ENCODE peak calls at places on chromosomes 3 and 15, in seven cellular contexts. E is lower leg skin, F is heart right ventricle, O is PC-3, A is left lung, N is astrocyte of the spinal cord, I is colonic mucosa. Q is an unnamed sample.

GRCh38 chr15:85973584-85974347 is 105.9 kb upstream of the AGBL1 start:
- DNase-seq in A (no peak), E (no peak), N (no peak), I (no peak), F (no peak), O (no peak), Q (no peak)

GRCh38 chr3:77051927-77052542 is 12.1 kb downstream of the ROBO2 start:
- DNase-seq in F (no peak), I (no peak), A (no peak), E (no peak), N (no peak), O (no peak), Q (no peak)

GRCh38 chr3:72086051-72086711 is 301.2 kb upstream of the PROK2 start:
- DNase-seq in N (no peak), A (no peak), E (no peak), I (no peak), O (no peak), F (no peak), Q (no peak)

GRCh38 chr3:16179771-16180736 is 5.6 kb downstream of the GALNT15 start:
- DNase-seq in F (no peak), A (no peak), N (peak), E (peak), I (no peak), O (peak), Q (no peak)

GRCh38 chr3:179745109-179745508 is 92.3 kb downstream of the USP13 start:
- DNase-seq in O (no peak), F (no peak), E (no peak), A (no peak), I (no peak), N (no peak), Q (no peak)

GRCh38 chr15:40486066-40486770 is 15.4 kb downstream of the CHST14 start:
- DNase-seq in I (no peak), N (no peak), E (no peak), F (no peak), O (no peak), A (no peak), Q (no peak)

GRCh38 chr3:14223595-14223994 is 45.0 kb downstream of the LSM3 start:
- DNase-seq in O (peak), F (no peak), A (no peak), E (peak), I (peak), N (no peak), Q (no peak)

GRCh38 chr3:129503387-129504010 is 24.9 kb upstream of the RHO start:
- DNase-seq in E (no peak), F (no peak), A (no peak), N (no peak), O (peak), I (no peak), Q (peak)

GRCh38 chr3:133955892-133956291 is 60.2 kb upstream of the RAB6B start:
- DNase-seq in A (no peak), N (no peak), O (no peak), F (no peak), I (no peak), E (no peak), Q (no peak)

GRCh38 chr3:161744366-161744765 is 247.8 kb downstream of the OTOL1 start:
- DNase-seq in N (no peak), A (no peak), F (no peak), E (no peak), I (no peak), O (no peak), Q (no peak)

GRCh38 chr15:77402740-77403379 is 17.0 kb downstream of the PEAK1 start:
- DNase-seq in N (peak), E (no peak), O (no peak), F (no peak), I (no peak), A (no peak), Q (no peak)

GRCh38 chr3:161372321-161373260 is 1.3 kb upstream of the SPTSSB start:
- DNase-seq in N (peak), E (peak), O (peak), I (peak), A (no peak), F (peak), Q (peak)

GRCh38 chr15:96388673-96389072 is 58.2 kb downstream of the NR2F2 start:
- DNase-seq in A (no peak), I (no peak), N (no peak), F (no peak), O (no peak), E (no peak), Q (no peak)

GRCh38 chr3:40099875-40100274 is 209.6 kb upstream of the EIF1B start:
- DNase-seq in N (no peak), I (no peak), F (no peak), E (no peak), O (no peak), A (no peak), Q (no peak)

GRCh38 chr3:10867384-10867783 is 51.4 kb downstream of the SLC6A11 start:
- DNase-seq in O (no peak), E (no peak), N (peak), I (no peak), A (no peak), F (no peak), Q (no peak)

GRCh38 chr3:142896996-142897395 is 8.1 kb upstream of the PCOLCE2 start:
- DNase-seq in E (no peak), N (no peak), I (no peak), F (no peak), O (peak), A (no peak), Q (no peak)

GRCh38 chr15:55694652-55695150 is 48.3 kb downstream of the PRTG start:
- DNase-seq in I (peak), F (no peak), E (no peak), N (peak), O (peak), A (no peak), Q (no peak)

GRCh38 chr15:51076898-51077564 is 17.7 kb downstream of the TNFAIP8L3 start:
- DNase-seq in I (peak), E (peak), O (no peak), A (peak), N (peak), F (peak), Q (peak)

GRCh38 chr15:50890751-50891150 is 17.7 kb upstream of the AP4E1 start:
- DNase-seq in A (no peak), F (no peak), I (no peak), E (no peak), O (peak), N (no peak), Q (no peak)

GRCh38 chr3:111936967-111937366 is 41.9 kb upstream of the ABHD10 start:
- DNase-seq in A (no peak), O (peak), E (no peak), I (no peak), F (no peak), N (peak), Q (no peak)

GRCh38 chr3:3259181-3259580 is 79.7 kb upstream of the CRBN start:
- DNase-seq in N (no peak), I (no peak), O (no peak), F (no peak), A (no peak), E (no peak), Q (no peak)

GRCh38 chr3:70951937-70952492 is 631.5 kb downstream of the FOXP1 start:
- DNase-seq in N (no peak), F (no peak), E (no peak), I (no peak), A (no peak), O (no peak), Q (no peak)

GRCh38 chr3:155308831-155309230 is 15.3 kb upstream of the STRIT1 start:
- DNase-seq in N (peak), F (no peak), O (peak), E (no peak), A (no peak), I (no peak), Q (no peak)

GRCh38 chr3:126321490-126321889 is 35.7 kb downstream of the KLF15 start:
- DNase-seq in F (no peak), I (no peak), E (peak), O (no peak), A (no peak), N (no peak), Q (no peak)

GRCh38 chr3:61381745-61382392 is 130.6 kb upstream of the FHIT start:
- DNase-seq in E (no peak), N (peak), O (peak), A (no peak), F (no peak), I (no peak), Q (no peak)

GRCh38 chr3:194129581-194130133 is 6.3 kb upstream of the HES1 start:
- DNase-seq in A (no peak), O (no peak), F (no peak), I (peak), E (no peak), N (peak), Q (no peak)

GRCh38 chr15:85837011-85837433 is 42.3 kb upstream of the KLHL25 start:
- DNase-seq in I (peak), O (peak), N (peak), A (no peak), E (no peak), F (no peak), Q (no peak)

DNA sequence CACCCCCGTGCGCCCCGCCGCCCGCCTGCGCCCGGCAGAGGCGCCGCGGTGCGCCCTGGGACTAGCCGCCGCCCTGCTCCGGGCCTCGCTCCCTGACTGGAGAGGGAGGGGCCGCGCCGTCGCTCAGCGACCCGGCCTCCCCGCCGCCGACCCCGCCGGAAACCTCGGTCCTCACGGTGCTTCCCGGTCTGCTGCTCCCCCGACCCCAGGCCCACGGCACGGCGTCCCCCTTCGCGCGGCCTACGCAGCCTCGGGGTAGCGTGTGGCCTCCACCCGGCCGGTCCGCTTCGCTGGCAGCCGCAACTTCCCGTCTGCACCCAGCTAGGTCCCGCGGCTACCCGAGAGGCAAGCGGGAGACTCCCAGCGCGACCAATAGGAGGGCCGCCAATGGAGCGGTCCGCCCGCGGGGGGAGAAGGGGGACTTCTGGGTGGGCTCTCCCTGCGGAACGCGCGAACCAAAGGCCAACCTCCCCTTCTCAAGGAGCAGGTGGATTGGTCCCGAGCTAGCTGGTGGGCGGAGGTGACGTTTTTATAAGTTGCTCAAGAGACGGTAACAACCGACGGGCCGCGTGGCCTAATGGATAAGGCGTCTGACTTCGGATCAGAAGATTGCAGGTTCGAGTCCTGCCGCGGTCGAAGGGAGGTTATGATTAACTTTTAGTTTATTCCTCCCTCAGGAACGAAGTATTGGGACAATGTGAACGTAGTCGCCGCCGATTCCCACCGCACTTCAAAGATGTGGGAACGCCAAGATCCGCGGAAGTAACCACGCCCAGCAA is at the start of gene POLG:
- DNase-seq in A (peak), E (peak), F (peak), N (peak), I (peak), O (peak), Q (peak)
- TF ChIP-seq CTCF in A (no peak), E (no peak), F (no peak), N (no peak), I (no peak), O (no peak), Q (no peak)

GRCh38 chr3:11917051-11917450 is 70.4 kb upstream of the TAMM41 start:
- DNase-seq in E (peak), N (no peak), A (no peak), O (no peak), I (no peak), F (no peak), Q (no peak)
- TF ChIP-seq CTCF in E (no peak), N (no peak), A (no peak), O (no peak), I (no peak), F (no peak), Q (no peak)

GRCh38 chr3:136546718-136547117 is 205.5 kb downstream of the STAG1 start:
- DNase-seq in N (peak), A (no peak), O (peak), F (no peak), I (no peak), E (no peak), Q (no peak)
- TF ChIP-seq CTCF in N (peak), A (no peak), O (peak), F (no peak), I (no peak), E (no peak), Q (peak)

DNA sequence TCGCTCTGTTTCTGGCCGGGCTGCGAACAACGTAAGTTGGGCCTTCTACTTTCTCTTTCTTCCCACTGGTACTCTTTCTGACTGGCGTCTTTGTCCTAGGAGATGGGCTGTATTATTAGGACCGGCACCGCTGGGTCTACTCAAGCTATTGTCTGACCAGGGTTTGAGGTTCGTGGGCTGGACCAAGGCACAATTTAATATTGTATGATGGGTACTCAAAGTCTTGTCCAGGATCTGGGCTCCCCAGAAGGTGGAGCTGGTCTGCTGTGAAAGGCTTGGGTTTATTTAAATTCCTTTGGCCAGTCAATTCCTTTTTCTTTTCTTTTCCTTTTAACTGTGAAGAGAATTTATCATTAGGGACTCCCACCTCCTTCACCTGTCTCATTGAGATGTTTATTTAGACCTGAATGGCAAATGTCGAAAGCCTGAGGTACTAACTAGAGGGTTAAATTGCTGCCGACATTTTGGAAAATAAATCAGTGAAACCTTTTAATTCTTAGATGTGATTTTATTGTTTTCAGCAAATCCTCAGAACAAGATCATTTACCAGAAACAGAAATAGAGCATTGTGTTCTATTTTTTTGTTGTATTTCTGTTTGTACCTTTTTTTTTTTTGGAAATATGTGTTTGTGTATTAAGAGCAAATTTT is 410 bp downstream of the LRRC49 start:
- DNase-seq in I (no peak), E (no peak), F (no peak), A (no peak), O (peak), N (peak), Q (no peak)
- TF ChIP-seq CTCF in I (peak), E (no peak), F (peak), A (peak), O (peak), N (peak), Q (no peak)

DNA sequence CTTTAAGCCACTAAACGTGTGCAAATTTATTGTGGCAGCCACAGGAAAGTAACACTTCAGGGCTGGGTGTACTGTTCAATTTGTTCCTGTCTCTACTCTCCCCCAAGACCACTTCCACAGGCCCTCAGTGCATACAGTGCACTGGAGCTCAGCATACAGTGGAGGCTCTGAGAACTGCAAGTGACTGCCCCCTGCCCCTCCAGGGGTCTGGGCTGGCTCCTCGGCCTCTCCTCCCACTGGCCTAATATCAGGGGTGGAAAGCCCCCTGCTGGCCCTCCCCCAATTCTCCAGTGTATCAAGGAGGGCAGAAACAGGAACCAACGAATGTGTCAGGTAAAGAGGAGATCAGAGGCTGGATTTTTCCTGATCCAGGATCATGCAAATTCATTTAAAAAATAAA is 19.9 kb upstream of the HEG1 start:
- DNase-seq in N (no peak), F (no peak), E (no peak), O (no peak), A (no peak), I (no peak), Q (no peak)
- TF ChIP-seq CTCF in N (peak), F (no peak), E (no peak), O (no peak), A (no peak), I (no peak), Q (no peak)

DNA sequence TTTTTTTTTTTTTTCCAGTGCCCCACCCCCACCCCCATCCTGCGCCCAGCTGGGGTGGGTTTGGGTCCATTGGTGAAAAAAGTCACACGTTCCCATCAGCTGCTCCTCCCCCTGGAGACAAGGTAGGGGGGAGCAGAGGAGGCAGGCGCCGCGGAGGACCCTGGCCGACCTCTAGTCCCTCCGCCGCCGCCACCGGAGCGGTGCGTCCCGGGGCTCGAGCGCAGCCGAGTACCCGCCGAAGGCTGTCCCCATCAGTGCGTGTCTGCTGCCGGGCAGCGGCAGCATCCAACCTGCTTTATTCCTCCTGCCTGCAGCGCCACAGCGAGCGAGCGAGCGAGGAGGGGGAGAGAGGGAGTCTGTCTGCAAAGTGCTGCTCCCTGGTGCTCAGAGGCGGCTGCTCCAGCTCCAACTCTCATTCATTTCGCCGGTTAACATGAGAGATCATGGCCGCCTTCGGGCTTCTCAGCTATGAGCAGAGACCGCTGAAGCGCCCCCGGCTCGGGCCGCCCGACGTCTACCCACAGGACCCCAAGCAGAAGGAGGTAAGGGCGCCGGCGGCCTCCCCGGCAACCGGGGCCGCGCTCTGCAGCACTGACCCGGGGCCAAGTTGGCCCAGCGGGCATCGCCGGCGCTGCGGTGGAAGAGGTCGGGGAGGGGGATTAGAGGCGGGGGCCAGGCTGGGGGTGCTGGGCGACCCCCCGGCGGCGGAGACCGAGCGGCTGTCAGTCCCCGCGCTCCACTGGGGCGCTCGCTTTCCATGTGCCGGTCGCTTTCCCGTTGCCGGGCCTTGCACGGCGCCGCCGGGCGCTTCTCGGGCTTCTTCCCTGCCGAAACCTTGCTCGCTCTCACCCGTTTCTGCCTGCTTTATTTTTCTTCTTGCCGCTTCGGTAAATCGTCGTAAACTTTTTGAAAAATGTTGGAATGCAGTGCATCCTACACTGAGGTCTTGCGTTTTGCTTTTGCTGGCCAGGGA is 1.3 kb downstream of the MED12L start:
- DNase-seq in A (peak), I (peak), O (peak), F (peak), E (peak), N (peak), Q (peak)
- TF ChIP-seq CTCF in A (peak), I (no peak), O (peak), F (peak), E (no peak), N (peak), Q (peak)

GRCh38 chr15:33735143-33735542 is 233.2 kb upstream of the CHRM5 start:
- DNase-seq in I (no peak), E (no peak), O (no peak), F (no peak), N (no peak), A (no peak), Q (no peak)

GRCh38 chr15:33724321-33725036 is 243.8 kb upstream of the CHRM5 start:
- DNase-seq in F (no peak), A (no peak), E (no peak), O (no peak), N (no peak), I (no peak), Q (no peak)

GRCh38 chr15:33730815-33731214 is 237.5 kb upstream of the CHRM5 start:
- DNase-seq in O (no peak), I (no peak), A (no peak), F (no peak), N (no peak), E (no peak), Q (no peak)

GRCh38 chr15:33729648-33730047 is 238.6 kb upstream of the CHRM5 start:
- DNase-seq in F (no peak), A (no peak), I (no peak), N (no peak), E (no peak), O (peak), Q (no peak)
- TF ChIP-seq CTCF in F (no peak), A (no peak), I (no peak), N (peak), E (no peak), O (peak), Q (no peak)

GRCh38 chr3:184525337-184526157 is 36.0 kb upstream of the EPHB3 start:
- DNase-seq in A (no peak), O (no peak), I (peak), F (no peak), N (no peak), E (no peak), Q (no peak)

GRCh38 chr3:184531580-184532290 is 29.9 kb upstream of the EPHB3 start:
- DNase-seq in I (peak), F (no peak), N (no peak), E (no peak), A (no peak), O (no peak), Q (no peak)

GRCh38 chr3:184523825-184524615 is 37.6 kb upstream of the EPHB3 start:
- DNase-seq in I (peak), A (no peak), F (no peak), O (peak), N (peak), E (no peak), Q (no peak)

GRCh38 chr3:184524981-184525336 is 36.6 kb upstream of the EPHB3 start:
- DNase-seq in E (no peak), O (no peak), A (no peak), N (no peak), F (no peak), I (peak), Q (no peak)

DNA sequence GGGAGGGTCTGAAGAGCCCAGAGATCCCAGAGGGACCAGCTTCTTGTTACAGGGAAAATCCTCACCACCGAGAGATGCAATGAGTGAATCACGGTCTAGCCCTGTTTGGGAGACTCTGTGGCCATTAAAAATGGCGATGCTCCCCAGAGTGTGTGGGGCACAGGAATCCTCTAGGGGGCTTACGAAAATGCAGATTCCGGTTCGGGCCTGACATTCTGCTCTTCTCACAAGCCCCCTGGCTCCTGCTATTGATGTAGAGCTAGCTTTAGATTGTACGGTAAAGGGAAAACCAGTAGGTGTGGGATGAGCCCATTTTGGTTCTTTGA is 35.5 kb upstream of the EPHB3 start:
- DNase-seq in A (no peak), N (no peak), O (no peak), I (no peak), E (no peak), F (no peak), Q (no peak)
- TF ChIP-seq CTCF in A (no peak), N (peak), O (no peak), I (no peak), E (no peak), F (no peak), Q (no peak)

Q was measured in natural killer cell.